ENCODE peak calls at places on chromosomes 6 and 20, in seven cellular contexts. E is AG04449; N is mesothelial cell of epicardium; H is NCI-H1694; X is stimulated activated CD4-positive, alpha-beta T cell treated with anti-CD3 and anti-CD28 coated beads, TNF-alpha, amount 100 ng/mL, for 1 hour; P is PC-3; O is LoVo. F is an unnamed sample.

GRCh38 chr6:132131777-132132176 is 180.6 kb upstream of the CCN2 start:
- DNase-seq in E (peak; percentile 99), N (no peak), H (no peak), X (no peak), O (peak; percentile 34), P (peak; percentile 90), F (no peak)

GRCh38 chr6:46862381-46862780 is 59.4 kb downstream of the ADGRF5 start:
- DNase-seq in N (no peak), H (no peak), E (no peak), O (no peak), P (no peak), X (no peak), F (no peak)

GRCh38 chr6:115467726-115468125 is 593.0 kb downstream of the FRK start:
- DNase-seq in N (no peak), O (no peak), X (no peak), E (no peak), P (no peak), H (no peak), F (no peak)

GRCh38 chr20:42277203-42277602 is 659.0 kb upstream of the CHD6 start:
- DNase-seq in H (no peak), O (no peak), N (no peak), P (no peak), X (no peak), E (no peak), F (no peak)

GRCh38 chr20:25543068-25543467 is 42.3 kb downstream of the NINL start:
- DNase-seq in O (no peak), N (no peak), X (no peak), H (no peak), E (no peak), P (peak; percentile 53), F (no peak)

GRCh38 chr20:16747291-16747811 is 807 bp upstream of the OTOR start:
- DNase-seq in E (no peak), X (no peak), O (no peak), N (no peak), P (peak; percentile 48), H (no peak), F (no peak)

GRCh38 chr6:89298680-89299450 is 16.2 kb downstream of the GABRR2 start:
- DNase-seq in N (no peak), X (peak; percentile 7), E (no peak), O (peak; percentile 83), P (peak; percentile 89), H (no peak), F (peak; percentile 55)

GRCh38 chr20:17688965-17689364 is 6.9 kb upstream of the RRBP1 start:
- DNase-seq in N (peak; percentile 54), E (no peak), P (no peak), H (no peak), O (no peak), X (no peak), F (no peak)

GRCh38 chr20:38338849-38339520 is 7.3 kb upstream of the LBP start:
- DNase-seq in E (no peak), O (no peak), X (no peak), N (no peak), P (peak; percentile 59), H (peak; percentile 19), F (peak; percentile 64)

GRCh38 chr6:52741872-52742271 is 21.4 kb downstream of the GSTA2 start:
- DNase-seq in O (peak; percentile 11), H (no peak), X (no peak), E (no peak), P (peak; percentile 94), N (no peak), F (no peak)

GRCh38 chr6:47103931-47104330 is 61.8 kb upstream of the ADGRF1 start:
- DNase-seq in P (peak; percentile 42), O (peak; percentile 55), H (no peak), X (no peak), E (no peak), N (no peak), F (no peak)

GRCh38 chr20:57851025-57851682 is 141.3 kb upstream of the PMEPA1 start:
- DNase-seq in E (no peak), H (no peak), O (no peak), P (no peak), X (no peak), N (peak; percentile 22), F (no peak)

GRCh38 chr20:1826046-1826445 is 69.2 kb upstream of the SIRPA start:
- DNase-seq in N (no peak), X (no peak), O (no peak), E (no peak), H (no peak), P (no peak), F (no peak)

GRCh38 chr6:18096423-18096822 is 26.1 kb downstream of the NHLRC1 start:
- DNase-seq in P (no peak), H (no peak), N (no peak), X (no peak), O (no peak), E (no peak), F (no peak)

GRCh38 chr20:60569116-60569515 is 610.9 kb downstream of the CDH26 start:
- DNase-seq in N (no peak), H (no peak), O (no peak), X (no peak), P (no peak), E (no peak), F (no peak)

GRCh38 chr6:87277123-87277522 is 45.3 kb upstream of the SMIM8 start:
- DNase-seq in P (peak; percentile 57), X (no peak), N (no peak), H (peak; percentile 16), O (no peak), E (no peak), F (peak; percentile 10)

GRCh38 chr6:166554316-166554715 is 32.2 kb downstream of the RAMACL start:
- DNase-seq in N (peak; percentile 20), P (no peak), X (no peak), E (no peak), O (no peak), H (no peak), F (no peak)

GRCh38 chr20:10555865-10556308 is 117.9 kb downstream of the JAG1 start:
- DNase-seq in E (no peak), P (peak; percentile 89), O (peak; percentile 35), X (no peak), H (no peak), N (no peak), F (no peak)

GRCh38 chr6:109466212-109466923 is 10.8 kb upstream of the MICAL1 start:
- DNase-seq in X (no peak), P (no peak), O (no peak), N (no peak), E (no peak), H (no peak), F (no peak)

GRCh38 chr6:114301596-114302219 is 41.1 kb downstream of the HS3ST5 start:
- DNase-seq in O (no peak), P (peak; percentile 3), E (no peak), H (no peak), X (no peak), N (no peak), F (no peak)

GRCh38 chr20:49099011-49099410 is 52.9 kb downstream of the CSE1L start:
- DNase-seq in P (no peak), O (no peak), H (no peak), E (no peak), X (no peak), N (no peak), F (no peak)

GRCh38 chr20:56426026-56426425 is 14.0 kb downstream of the CASS4 start:
- DNase-seq in N (no peak), O (no peak), E (no peak), H (no peak), X (no peak), P (no peak), F (no peak)

GRCh38 chr20:341682-342081 is 5.2 kb upstream of the NRSN2 start:
- DNase-seq in E (no peak), X (no peak), P (peak; percentile 99), H (no peak), O (peak; percentile 83), N (no peak), F (no peak)

GRCh38 chr6:167719920-167720319 is 106.8 kb upstream of the AFDN start:
- DNase-seq in H (no peak), X (no peak), E (no peak), P (no peak), O (no peak), N (no peak), F (no peak)

GRCh38 chr6:163844761-163845160 is 430.2 kb downstream of the QKI start:
- DNase-seq in H (no peak), P (no peak), X (no peak), E (no peak), N (no peak), O (no peak), F (no peak)

GRCh38 chr6:118042855-118043254 is 135.8 kb downstream of the SLC35F1 start:
- DNase-seq in N (no peak), O (no peak), X (no peak), P (no peak), E (no peak), H (no peak), F (no peak)

GRCh38 chr6:143940011-143940597 is 68.0 kb downstream of the PLAGL1 start:
- DNase-seq in P (peak; percentile 66), E (no peak), H (no peak), N (no peak), X (no peak), O (peak; percentile 57), F (peak; percentile 57)

GRCh38 chr6:15659181-15659580 is 3.6 kb downstream of the DTNBP1 start:
- DNase-seq in O (no peak), N (no peak), E (no peak), P (no peak), H (no peak), X (no peak), F (no peak)

GRCh38 chr6:36595168-36595818 is 1.1 kb downstream of the SRSF3 start:
- DNase-seq in X (no peak), P (peak; percentile 38), N (no peak), E (no peak), O (no peak), H (peak; percentile 16), F (peak; percentile 44)

F was measured in WERI-Rb-1.